ENCODE peak calls at places on chromosomes 6 and 20, in six cellular contexts. F is activated T-cell treated with anti-CD3 and anti-CD28 coated beads, Interleukin-2, amount 50 U/mL, for 4 hours; X is HCT116; J is epithelial cell of prostate; W is neural crest cell; U is nephron progenitor cell. B is an unnamed sample.

GRCh38 chr20:49769125-49769581 is 43.5 kb upstream of the SLC9A8 start:
- DNase-seq in F (no peak), X (no peak), J (no peak), W (no peak), U (no peak), B (no peak)

GRCh38 chr20:48773837-48774418 is 53.9 kb downstream of the PREX1 start:
- DNase-seq in F (no peak), X (no peak), J (no peak), W (no peak), U (no peak), B (no peak)

GRCh38 chr20:58970146-58970545 is 10.9 kb upstream of the NELFCD start:
- DNase-seq in F (no peak), X (no peak), J (no peak), W (no peak), U (no peak), B (no peak)

GRCh38 chr6:33438978-33439594 is 15.3 kb upstream of the ZBTB9 start:
- DNase-seq in F (no peak), X (no peak), J (no peak), W (no peak), U (no peak), B (no peak)

GRCh38 chr6:32177182-32177787 is 920 bp upstream of the RNF5 start:
- DNase-seq in F (no peak), X (no peak), J (no peak), W (no peak), U (peak), B (peak)

GRCh38 chr6:33177552-33178446 is 14.5 kb downstream of the COL11A2 start:
- DNase-seq in F (no peak), X (no peak), J (no peak), W (no peak), U (no peak), B (no peak)

GRCh38 chr6:130412556-130413290 is 46.9 kb downstream of the TMEM200A start:
- DNase-seq in F (no peak), X (no peak), J (no peak), W (no peak), U (no peak), B (no peak)

GRCh38 chr6:84018453-84019061 is 15.0 kb upstream of the MRAP2 start:
- DNase-seq in F (no peak), X (peak), J (no peak), W (no peak), U (no peak), B (no peak)

GRCh38 chr6:139030211-139030530 is 1.6 kb downstream of the ABRACL start:
- DNase-seq in F (no peak), X (no peak), J (no peak), W (no peak), U (no peak), B (no peak)

GRCh38 chr6:169337881-169338445 is 84.3 kb upstream of the THBS2 start:
- DNase-seq in F (no peak), X (no peak), J (no peak), W (no peak), U (no peak), B (no peak)

GRCh38 chr6:14074723-14075503 is 42.7 kb upstream of the CD83 start:
- DNase-seq in F (no peak), X (no peak), J (no peak), W (no peak), U (peak), B (peak)

GRCh38 chr20:24738981-24739633 is 210.0 kb upstream of the CST7 start:
- DNase-seq in F (no peak), X (no peak), J (no peak), W (no peak), U (no peak), B (no peak)

GRCh38 chr6:36327226-36328009 is 9.3 kb downstream of the BNIP5 start:
- DNase-seq in F (no peak), X (no peak), J (no peak), W (no peak), U (no peak), B (no peak)

GRCh38 chr20:19172637-19173036 is 39.8 kb upstream of the SLC24A3 start:
- DNase-seq in F (no peak), X (no peak), J (no peak), W (no peak), U (no peak), B (no peak)

GRCh38 chr6:131831392-131831791 is 23.6 kb downstream of the ENPP1 start:
- DNase-seq in F (no peak), X (no peak), J (no peak), W (no peak), U (no peak), B (no peak)

GRCh38 chr20:32977281-32978008 is 26.8 kb downstream of the SUN5 start:
- DNase-seq in F (no peak), X (no peak), J (no peak), W (no peak), U (no peak), B (no peak)

GRCh38 chr20:19849341-19850189 is 91.5 kb downstream of the RIN2 start:
- DNase-seq in F (no peak), X (no peak), J (no peak), W (no peak), U (no peak), B (no peak)

GRCh38 chr6:108897371-108897770 is 49.1 kb downstream of the ARMC2 start:
- DNase-seq in F (no peak), X (peak), J (peak), W (no peak), U (no peak), B (peak)

GRCh38 chr6:69362209-69362608 is 434.6 kb downstream of the LMBRD1 start:
- DNase-seq in F (no peak), X (no peak), J (no peak), W (no peak), U (no peak), B (no peak)

GRCh38 chr6:99270852-99271251 is 78.6 kb downstream of the FAXC start:
- DNase-seq in F (no peak), X (no peak), J (no peak), W (no peak), U (no peak), B (no peak)

GRCh38 chr20:50624351-50625016 is 66.9 kb downstream of the RIPOR3 start:
- DNase-seq in F (no peak), X (no peak), J (no peak), W (no peak), U (no peak), B (no peak)

GRCh38 chr6:2558861-2559811 is 191.6 kb downstream of the MYLK4 start:
- DNase-seq in F (no peak), X (no peak), J (no peak), W (no peak), U (peak), B (no peak)

GRCh38 chr20:45788351-45788750 is 3.3 kb downstream of the WFDC3 start:
- DNase-seq in F (no peak), X (no peak), J (no peak), W (no peak), U (no peak), B (no peak)

B was measured in SW 1271.